ENCODE peak calls at places on chromosome 4, in seven cellular contexts. H is progenitor cell of endocrine pancreas, U is heart left ventricle, M is astrocyte of the spinal cord, J is H1, O is tibial artery, S is A549. V is an unnamed sample.

GRCh38 chr4:82524570-82525152 is 37.1 kb downstream of the TMEM150C start:
- DNase-seq in H (no peak), U (no peak), M (no peak), J (no peak), O (no peak), S (no peak), V (peak)

GRCh38 chr4:33218238-33218637 is 2498.1 kb downstream of the PCDH7 start:
- DNase-seq in H (no peak), U (no peak), M (no peak), J (no peak), O (no peak), S (no peak), V (no peak)

GRCh38 chr4:91092398-91092955 is 965.3 kb downstream of the CCSER1 start:
- DNase-seq in H (no peak), U (no peak), M (no peak), J (no peak), O (no peak), S (peak), V (peak)

GRCh38 chr4:164169591-164169990 is 584.3 kb upstream of the SMIM31 start:
- DNase-seq in H (no peak), U (no peak), M (peak), J (no peak), O (no peak), S (no peak), V (peak)

GRCh38 chr4:124931050-124931449 is 218.5 kb upstream of the ANKRD50 start:
- DNase-seq in H (no peak), U (no peak), M (peak), J (no peak), O (no peak), S (no peak), V (no peak)

GRCh38 chr4:25844957-25845712 is 17.7 kb downstream of the SEL1L3 start:
- DNase-seq in H (no peak), U (no peak), M (no peak), J (no peak), O (no peak), S (no peak), V (no peak)

GRCh38 chr4:152149734-152150133 is 386.2 kb downstream of the FBXW7 start:
- DNase-seq in H (no peak), U (no peak), M (no peak), J (no peak), O (no peak), S (no peak), V (no peak)

GRCh38 chr4:68361146-68361589 is 11.3 kb upstream of the YTHDC1 start:
- DNase-seq in H (no peak), U (no peak), M (no peak), J (no peak), O (no peak), S (peak), V (peak)

GRCh38 chr4:6769138-6769983 is 13.2 kb upstream of the KIAA0232 start:
- DNase-seq in H (no peak), U (no peak), M (no peak), J (no peak), O (no peak), S (no peak), V (no peak)

GRCh38 chr4:2339458-2340271 is 77.8 kb upstream of the MXD4 start:
- DNase-seq in H (peak), U (no peak), M (no peak), J (no peak), O (no peak), S (no peak), V (no peak)

GRCh38 chr4:8904666-8905065 is 33.0 kb upstream of the HMX1 start:
- DNase-seq in H (no peak), U (no peak), M (no peak), J (no peak), O (no peak), S (no peak), V (no peak)

GRCh38 chr4:136737066-136737465 is 795.2 kb downstream of the PCDH18 start:
- DNase-seq in H (no peak), U (no peak), M (no peak), J (no peak), O (no peak), S (no peak), V (no peak)

GRCh38 chr4:91280551-91281290 is 1023.0 kb upstream of the GRID2 start:
- DNase-seq in H (no peak), U (no peak), M (no peak), J (no peak), O (no peak), S (no peak), V (no peak)

GRCh38 chr4:93646225-93646930 is 182.2 kb upstream of the ATOH1 start:
- DNase-seq in H (no peak), U (no peak), M (no peak), J (no peak), O (no peak), S (peak), V (peak)

GRCh38 chr4:183905593-183906485 is 732 bp downstream of the STOX2 start:
- DNase-seq in H (peak), U (peak), M (peak), J (peak), O (peak), S (peak), V (no peak)

GRCh38 chr4:138734746-138735145 is 280.8 kb upstream of the NOCT start:
- DNase-seq in H (no peak), U (no peak), M (peak), J (no peak), O (no peak), S (no peak), V (peak)

GRCh38 chr4:53508446-53508845 is 82.8 kb downstream of the LNX1 start:
- DNase-seq in H (no peak), U (no peak), M (peak), J (no peak), O (no peak), S (peak), V (peak)

GRCh38 chr4:112031712-112032328 is 113.4 kb upstream of the FAM241A start:
- DNase-seq in H (peak), U (no peak), M (peak), J (no peak), O (no peak), S (peak), V (peak)

GRCh38 chr4:8316251-8316771 is 46.8 kb downstream of the HTRA3 start:
- DNase-seq in H (no peak), U (no peak), M (no peak), J (no peak), O (no peak), S (no peak), V (no peak)

GRCh38 chr4:184165291-184165690 is 52.4 kb downstream of the ENPP6 start:
- DNase-seq in H (no peak), U (no peak), M (no peak), J (no peak), O (no peak), S (no peak), V (no peak)

GRCh38 chr4:106019771-106020170 is 124.5 kb downstream of the NPNT start:
- DNase-seq in H (no peak), U (no peak), M (peak), J (no peak), O (no peak), S (no peak), V (no peak)

GRCh38 chr4:178306565-178306964 is 864.3 kb upstream of the AGA start:
- DNase-seq in H (no peak), U (no peak), M (peak), J (no peak), O (no peak), S (no peak), V (no peak)

GRCh38 chr4:70915874-70916559 is 13.8 kb downstream of the MOB1B start:
- DNase-seq in H (no peak), U (no peak), M (no peak), J (no peak), O (no peak), S (no peak), V (no peak)

GRCh38 chr4:70914631-70915030 is 12.5 kb downstream of the MOB1B start:
- DNase-seq in H (no peak), U (no peak), M (no peak), J (no peak), O (no peak), S (no peak), V (no peak)

GRCh38 chr4:70908993-70909556 is 6.9 kb downstream of the MOB1B start:
- DNase-seq in H (no peak), U (no peak), M (no peak), J (no peak), O (no peak), S (no peak), V (no peak)

GRCh38 chr4:70915048-70915815 is 13.1 kb downstream of the MOB1B start:
- DNase-seq in H (no peak), U (no peak), M (peak), J (no peak), O (no peak), S (no peak), V (peak)

DNA sequence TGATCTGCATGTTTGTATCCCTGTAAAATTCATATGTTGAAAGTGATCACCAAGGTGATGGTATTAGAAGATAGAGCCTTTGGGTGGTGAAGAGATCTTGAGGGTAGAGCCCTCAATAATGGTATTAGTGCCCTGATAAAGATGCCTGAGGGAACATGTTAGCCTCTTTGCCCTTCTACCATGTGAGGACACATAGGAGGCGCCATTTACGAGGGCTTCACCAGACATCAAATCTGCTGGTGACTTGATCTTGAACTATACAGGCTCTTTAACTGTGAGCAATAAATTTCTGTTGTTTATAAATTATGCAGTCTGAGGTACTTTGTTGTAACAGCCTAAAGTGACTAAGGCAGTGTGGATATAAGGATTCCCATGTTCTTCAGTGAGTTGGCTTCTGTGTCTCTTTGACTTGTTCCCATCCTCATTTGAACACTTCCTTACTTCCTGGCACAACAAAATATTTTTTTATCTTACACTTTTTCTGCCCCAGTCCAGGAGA is 11.8 kb downstream of the MOB1B start:
- DNase-seq in H (no peak), U (no peak), M (no peak), J (no peak), O (no peak), S (no peak), V (no peak)
- TF ChIP-seq CTCF in H (no peak), U (no peak), M (no peak), J (peak), O (no peak), S (no peak), V (no peak)

DNA sequence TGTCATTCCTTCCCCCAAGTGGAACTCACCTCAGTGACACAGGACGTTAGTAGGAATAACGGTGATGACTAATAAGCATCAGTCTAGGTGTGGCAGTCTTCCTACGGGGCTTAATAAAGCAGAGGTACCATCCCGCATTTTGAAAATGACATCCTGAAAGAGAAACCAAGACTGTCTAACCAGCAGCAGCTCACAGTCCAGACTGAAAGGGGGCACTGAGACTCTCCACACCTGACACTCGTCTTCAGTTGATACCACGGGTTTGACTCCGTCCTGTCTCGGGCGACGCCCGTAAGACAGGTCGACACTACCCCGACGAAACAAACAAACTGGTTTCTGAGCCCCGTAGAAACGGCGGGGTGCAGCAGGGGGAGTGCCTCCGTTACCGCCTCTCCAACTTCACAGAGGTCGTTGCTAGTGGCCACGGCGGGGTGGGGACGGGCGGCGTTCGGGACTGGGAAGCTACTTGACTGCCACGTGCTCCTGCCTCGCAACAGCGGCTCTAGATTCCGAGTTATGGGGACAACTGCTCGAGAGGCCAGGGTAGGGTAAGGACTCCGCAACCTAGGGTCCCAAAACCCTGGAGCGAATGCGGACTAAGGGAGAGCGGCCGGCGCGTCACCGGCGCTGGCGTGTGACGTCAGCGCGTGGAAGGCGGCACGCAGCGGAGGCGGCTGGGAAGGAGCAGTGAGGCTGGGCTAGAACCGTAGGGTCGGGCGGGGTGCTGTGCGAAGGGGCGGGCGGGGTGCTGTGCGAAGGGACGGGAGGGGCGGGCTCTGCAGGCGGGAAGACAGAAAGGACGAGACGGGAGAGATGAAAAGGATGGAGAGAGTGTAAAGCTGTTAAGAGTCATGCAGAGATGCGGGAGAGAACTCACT is at the start of gene NEK1:
- DNase-seq in H (peak), U (peak), M (peak), J (peak), O (peak), S (peak), V (peak)
- TF ChIP-seq CTCF in H (no peak), U (peak), M (peak), J (no peak), O (no peak), S (no peak), V (no peak)

DNA sequence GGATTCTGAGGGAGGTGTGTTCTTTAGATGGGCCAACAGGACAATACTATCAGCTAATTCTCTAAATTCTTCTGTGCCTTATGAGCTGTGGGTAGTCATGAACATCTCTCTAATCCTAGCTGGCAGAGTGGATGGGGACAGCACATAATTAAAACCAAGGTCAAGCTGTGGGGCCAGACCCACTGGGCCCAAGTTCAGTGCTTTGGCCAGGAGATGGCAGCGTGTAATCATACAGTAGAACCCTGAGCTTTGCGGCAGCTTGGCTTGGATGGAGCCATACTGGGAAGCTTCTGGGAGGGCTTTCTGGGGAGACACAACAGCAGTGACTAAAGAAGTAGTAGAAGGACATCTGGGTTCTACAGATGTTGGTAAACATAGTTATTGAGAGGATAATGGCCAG is 140.3 kb upstream of the CXCL13 start:
- DNase-seq in H (no peak), U (no peak), M (peak), J (no peak), O (no peak), S (no peak), V (peak)
- TF ChIP-seq CTCF in H (no peak), U (peak), M (peak), J (peak), O (no peak), S (no peak), V (peak)

GRCh38 chr4:120056249-120056648 is 10.4 kb downstream of the MAD2L1 start:
- DNase-seq in H (no peak), U (no peak), M (peak), J (no peak), O (no peak), S (no peak), V (no peak)
- TF ChIP-seq CTCF in H (peak), U (peak), M (peak), J (no peak), O (peak), S (peak), V (peak)

DNA sequence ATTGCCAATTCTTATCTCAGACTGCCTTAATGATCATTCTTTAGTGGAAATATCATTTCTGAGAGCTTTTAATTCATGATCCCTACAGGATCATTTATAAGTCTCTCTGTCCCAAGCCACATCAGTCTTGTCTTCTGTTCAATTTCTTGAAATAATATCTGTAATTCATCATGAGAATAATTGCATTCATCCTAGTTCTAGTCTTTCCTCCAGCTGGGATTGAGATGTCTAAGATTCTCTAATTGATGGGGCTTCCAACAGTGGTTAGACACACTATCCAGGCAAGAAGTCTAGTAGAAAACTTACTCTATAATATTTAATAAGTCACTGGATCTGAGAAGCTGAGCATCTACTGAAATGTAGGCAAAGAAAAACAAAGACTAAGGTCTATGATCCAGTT is 854.7 kb upstream of the ADGRL3 start:
- DNase-seq in H (no peak), U (no peak), M (no peak), J (no peak), O (no peak), S (no peak), V (no peak)
- TF ChIP-seq CTCF in H (no peak), U (no peak), M (no peak), J (no peak), O (no peak), S (no peak), V (no peak)

GRCh38 chr4:180028682-180029081 is 2214.5 kb upstream of the TENM3 start:
- DNase-seq in H (peak), U (no peak), M (peak), J (peak), O (no peak), S (peak), V (peak)
- TF ChIP-seq CTCF in H (peak), U (no peak), M (peak), J (peak), O (no peak), S (no peak), V (peak)

DNA sequence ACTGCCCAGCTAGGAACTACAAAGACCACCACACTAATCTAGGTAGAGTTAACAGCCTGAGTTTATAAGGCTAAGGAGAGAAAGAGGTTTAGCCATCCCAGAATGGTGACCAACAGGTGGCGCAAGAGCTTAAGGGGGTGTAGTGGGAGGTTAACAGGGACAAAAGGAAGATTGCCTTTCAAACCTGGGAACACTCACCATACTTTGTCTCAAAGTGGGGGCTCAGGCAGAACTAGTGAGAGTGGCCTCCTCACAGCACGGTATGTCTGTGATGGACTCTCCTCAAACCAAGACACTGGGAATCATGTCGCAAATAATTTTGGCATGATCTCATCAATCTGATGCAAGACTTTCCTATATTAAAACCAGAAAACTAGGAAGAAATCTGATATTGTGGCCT is 23.4 kb downstream of the CCNI start:
- DNase-seq in H (no peak), U (no peak), M (no peak), J (no peak), O (no peak), S (peak), V (peak)
- TF ChIP-seq CTCF in H (peak), U (peak), M (peak), J (peak), O (peak), S (peak), V (peak)

V was measured in MCF 10A.